ENCODE peak calls at places on chromosomes 1 and 21, in eight cellular contexts. Z is progenitor cell of endocrine pancreas; B is AG04449; G is Calu3; S is DND-41; T is suprapubic skin; K is neural crest cell; Q is CD8-positive, alpha-beta T cell. V is an unnamed sample.

GRCh38 chr1:9612162-9612845 is 23.6 kb downstream of the TMEM201 start:
- DNase-seq in Z (no peak), B (no peak), G (no peak), S (no peak), T (no peak), K (no peak), Q (no peak), V (no peak)

GRCh38 chr1:109786531-109787021 is 22.9 kb upstream of the EPS8L3 start:
- DNase-seq in Z (no peak), B (no peak), G (peak; percentile 38), S (no peak), T (peak; percentile 53), K (no peak), Q (no peak), V (no peak)

GRCh38 chr1:108852541-108852940 is 4.4 kb downstream of the AKNAD1 start:
- DNase-seq in Z (no peak), B (no peak), G (no peak), S (peak; percentile 39), T (no peak), K (no peak), Q (no peak), V (no peak)

GRCh38 chr1:219837274-219837993 is 90.9 kb downstream of the SLC30A10 start:
- DNase-seq in Z (no peak), B (peak; percentile 9), G (peak; percentile 55), S (peak; percentile 8), T (no peak), K (peak; percentile 48), Q (no peak), V (peak; percentile 22)

GRCh38 chr1:116033322-116033721 is 57.0 kb downstream of the SLC22A15 start:
- DNase-seq in Z (no peak), B (no peak), G (no peak), S (no peak), T (no peak), K (peak; percentile 16), Q (no peak), V (no peak)

GRCh38 chr1:6554907-6555778 is at the start of gene TAS1R1:
- DNase-seq in Z (no peak), B (no peak), G (no peak), S (no peak), T (no peak), K (no peak), Q (no peak), V (no peak)

GRCh38 chr21:38042246-38042645 is 126.0 kb upstream of the KCNJ6 start:
- DNase-seq in Z (no peak), B (no peak), G (no peak), S (no peak), T (no peak), K (no peak), Q (no peak), V (no peak)

GRCh38 chr1:29972664-29973063 is 736.3 kb downstream of the PTPRU start:
- DNase-seq in Z (no peak), B (no peak), G (no peak), S (no peak), T (no peak), K (no peak), Q (no peak), V (no peak)

GRCh38 chr1:63668298-63668697 is 75.1 kb downstream of the PGM1 start:
- DNase-seq in Z (no peak), B (no peak), G (no peak), S (no peak), T (no peak), K (no peak), Q (no peak), V (peak; percentile 4)

GRCh38 chr1:167083871-167084270 is 6.3 kb downstream of the GPA33 start:
- DNase-seq in Z (no peak), B (no peak), G (no peak), S (no peak), T (no peak), K (no peak), Q (no peak), V (no peak)

GRCh38 chr1:185170291-185170848 is 13.4 kb downstream of the SWT1 start:
- DNase-seq in Z (peak; percentile 12), B (no peak), G (peak; percentile 41), S (peak; percentile 54), T (no peak), K (peak; percentile 43), Q (peak; percentile 23), V (peak; percentile 48)

GRCh38 chr1:221045842-221046831 is 166.9 kb downstream of the HLX start:
- DNase-seq in Z (no peak), B (no peak), G (no peak), S (no peak), T (no peak), K (no peak), Q (no peak), V (peak; percentile 37)

GRCh38 chr1:10932088-10932487 is 80.4 kb upstream of the TARDBP start:
- DNase-seq in Z (no peak), B (no peak), G (no peak), S (peak; percentile 80), T (no peak), K (no peak), Q (peak; percentile 19), V (no peak)

GRCh38 chr1:241590734-241591133 is 49.4 kb downstream of the CHML start:
- DNase-seq in Z (no peak), B (no peak), G (no peak), S (no peak), T (no peak), K (no peak), Q (no peak), V (no peak)

GRCh38 chr1:163076981-163077761 is 8.0 kb downstream of the RGS4 start:
- DNase-seq in Z (no peak), B (no peak), G (no peak), S (no peak), T (no peak), K (no peak), Q (no peak), V (no peak)

GRCh38 chr1:203572134-203572625 is 54.5 kb upstream of the ATP2B4 start:
- DNase-seq in Z (no peak), B (no peak), G (no peak), S (no peak), T (no peak), K (peak; percentile 25), Q (no peak), V (no peak)

GRCh38 chr1:7703321-7704213 is 67.5 kb upstream of the VAMP3 start:
- DNase-seq in Z (peak; percentile 48), B (no peak), G (peak; percentile 25), S (no peak), T (no peak), K (no peak), Q (no peak), V (no peak)

GRCh38 chr1:150257624-150258274 is at the start of gene CA14:
- DNase-seq in Z (no peak), B (no peak), G (no peak), S (no peak), T (no peak), K (no peak), Q (no peak), V (no peak)

GRCh38 chr1:116379674-116380498 is 6.8 kb downstream of the ATP1A1 start:
- DNase-seq in Z (no peak), B (no peak), G (no peak), S (no peak), T (no peak), K (no peak), Q (no peak), V (no peak)

GRCh38 chr1:100347009-100347966 is 5.0 kb upstream of the CDC14A start:
- DNase-seq in Z (no peak), B (no peak), G (no peak), S (no peak), T (no peak), K (no peak), Q (no peak), V (no peak)

DNA sequence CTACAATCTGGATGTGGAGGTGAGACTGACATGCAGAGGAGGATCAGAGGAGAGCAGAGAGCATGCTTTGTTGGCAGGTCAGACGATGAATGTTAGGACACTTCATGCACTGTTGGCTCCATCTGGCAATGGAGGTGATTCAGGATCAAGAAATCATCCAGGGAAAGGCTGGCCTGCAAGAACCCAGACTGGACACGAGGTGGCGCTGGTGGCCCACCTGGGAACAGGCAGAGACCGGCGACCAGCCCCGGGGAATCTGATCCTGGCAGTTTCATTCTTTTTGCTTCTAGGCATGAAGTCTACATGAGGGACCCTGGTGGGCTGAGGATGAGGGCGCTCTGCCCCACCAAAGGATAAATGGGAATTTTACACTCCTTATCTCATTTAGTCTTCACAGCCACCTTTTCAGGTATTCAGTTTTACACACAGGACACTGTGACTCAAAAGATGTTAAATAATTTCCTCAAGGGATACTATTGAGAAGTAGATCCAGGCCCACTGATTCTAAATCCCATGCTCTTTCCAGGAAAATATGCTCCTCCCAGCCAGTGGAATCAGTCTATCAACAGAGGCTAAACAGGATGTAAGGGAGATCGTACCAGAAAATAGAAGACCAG is 26.2 kb upstream of the SCMH1 start:
- DNase-seq in Z (peak; percentile 75), B (no peak), G (peak; percentile 85), S (peak; percentile 66), T (peak; percentile 89), K (peak; percentile 87), Q (peak; percentile 55), V (peak; percentile 55)
- TF ChIP-seq CTCF in Z (peak; percentile 92), B (peak; percentile 93), G (peak; percentile 90), S (peak; percentile 98), T (peak; percentile 97), K (peak; percentile 99), Q (peak; percentile 96), V (peak; percentile 99)

GRCh38 chr1:198699167-198700015 is 60.6 kb downstream of the PTPRC start:
- DNase-seq in Z (peak; percentile 49), B (no peak), G (peak; percentile 82), S (peak; percentile 41), T (no peak), K (peak; percentile 63), Q (peak; percentile 54), V (no peak)
- TF ChIP-seq CTCF in Z (peak; percentile 88), B (peak; percentile 76), G (peak; percentile 90), S (peak; percentile 52), T (peak; percentile 71), K (peak; percentile 87), Q (peak; percentile 52), V (peak; percentile 87)

GRCh38 chr1:226181996-226182714 is 4.4 kb downstream of the ACBD3 start:
- DNase-seq in Z (no peak), B (no peak), G (peak; percentile 63), S (no peak), T (no peak), K (no peak), Q (no peak), V (peak; percentile 48)
- TF ChIP-seq CTCF in Z (peak; percentile 26), B (peak; percentile 33), G (peak; percentile 61), S (no peak), T (peak; percentile 33), K (no peak), Q (no peak), V (peak; percentile 73)

GRCh38 chr1:46603858-46604549 is at the start of gene MKNK1:
- DNase-seq in Z (peak; percentile 99), B (peak; percentile 46), G (peak; percentile 98), S (peak; percentile 98), T (peak; percentile 97), K (peak; percentile 97), Q (peak; percentile 98), V (peak; percentile 83)
- TF ChIP-seq CTCF in Z (peak; percentile 62), B (peak; percentile 15), G (no peak), S (peak; percentile 38), T (no peak), K (peak; percentile 48), Q (no peak), V (peak; percentile 57)